ENCODE peak calls at places on chromosomes 4 and X, in eight cellular contexts. C is HS-5; Z is activated CD8-positive, alpha-beta memory T cell treated with anti-CD3 and anti-CD28 coated beads for 48 hours; U is CD4-positive, alpha-beta T cell; F is SJSA1; Q is left ventricle myocardium inferior; B is NCI-H524; M is fibroblast of the aortic adventitia. T is an unnamed sample.

GRCh38 chrX:22037225-22037624 is 5.1 kb downstream of the PHEX start:
- DNase-seq in M (no peak), C (no peak), Z (no peak), Q (no peak), F (no peak), U (no peak), B (no peak), T (no peak)

GRCh38 chr4:624705-625590 is at the start of gene PDE6B:
- DNase-seq in Z (no peak), C (no peak), U (no peak), M (no peak), F (no peak), B (no peak), Q (no peak), T (peak)

GRCh38 chrX:122943918-122944317 is 240.2 kb upstream of the GRIA3 start:
- DNase-seq in U (no peak), C (no peak), Q (no peak), Z (no peak), M (peak), B (no peak), F (peak), T (no peak)

GRCh38 chr4:78737020-78737419 is 39.1 kb upstream of the BMP2K start:
- DNase-seq in U (no peak), C (no peak), Z (no peak), F (no peak), B (no peak), M (no peak), Q (no peak), T (no peak)

GRCh38 chr4:102392033-102392744 is 46.9 kb upstream of the SLC39A8 start:
- DNase-seq in Z (no peak), U (no peak), B (no peak), M (no peak), Q (no peak), F (no peak), C (no peak), T (peak)

GRCh38 chr4:96093057-96093456 is 253.2 kb downstream of the PDHA2 start:
- DNase-seq in Z (no peak), C (no peak), Q (no peak), M (no peak), B (no peak), U (no peak), F (no peak), T (no peak)

GRCh38 chrX:151384807-151385206 is 12.2 kb upstream of the VMA21 start:
- DNase-seq in F (no peak), Z (no peak), M (no peak), Q (no peak), B (no peak), U (no peak), C (no peak), T (no peak)

GRCh38 chr4:142984871-142985585 is 138.9 kb upstream of the INPP4B start:
- DNase-seq in Q (no peak), Z (no peak), C (no peak), U (no peak), M (peak), B (no peak), F (peak), T (peak)

GRCh38 chrX:34849371-34849770 is 93.2 kb upstream of the FAM47B start:
- DNase-seq in Q (no peak), M (peak), C (no peak), U (no peak), F (peak), B (no peak), Z (no peak), T (no peak)

GRCh38 chrX:44903107-44903506 is 30.1 kb downstream of the KDM6A start:
- DNase-seq in U (no peak), M (peak), F (peak), Q (no peak), B (no peak), C (peak), Z (no peak), T (peak)

GRCh38 chrX:25807022-25807421 is 331.1 kb upstream of the MAGEB18 start:
- DNase-seq in U (no peak), M (no peak), Z (no peak), Q (no peak), B (no peak), C (no peak), F (no peak), T (no peak)

GRCh38 chr4:121462660-121463261 is 81.9 kb upstream of the QRFPR start:
- DNase-seq in Q (no peak), B (no peak), F (peak), M (peak), C (peak), U (no peak), Z (no peak), T (peak)

GRCh38 chr4:7805533-7806079 is 134.1 kb downstream of the AFAP1 start:
- DNase-seq in B (no peak), F (peak), Z (no peak), M (peak), Q (peak), U (no peak), C (peak), T (peak)

GRCh38 chr4:25069014-25069413 is 38.3 kb upstream of the LGI2 start:
- DNase-seq in Q (no peak), Z (no peak), F (no peak), M (no peak), C (no peak), U (no peak), B (no peak), T (peak)

GRCh38 chr4:149754526-149754925 is 61.1 kb downstream of the IQCM start:
- DNase-seq in C (peak), F (no peak), M (peak), B (no peak), U (no peak), Z (no peak), Q (no peak), T (peak)

GRCh38 chr4:75338352-75338880 is 175.8 kb downstream of the RCHY1 start:
- DNase-seq in M (no peak), F (peak), C (no peak), Q (no peak), B (no peak), U (no peak), Z (no peak), T (no peak)

GRCh38 chr4:1753256-1753655 is 31.9 kb downstream of the TACC3 start:
- DNase-seq in Z (no peak), Q (no peak), F (no peak), M (no peak), U (no peak), C (no peak), B (no peak), T (no peak)